ENCODE peak calls at places on chromosomes 2 and 18, in five cellular contexts. One of them, this sample, is unnamed.
A peak's percentile ranks its signal among the peaks of the same experiment; 100 is the strongest.

GRCh38 chr2:112959109-112959591 is 18.7 kb upstream of the IL36G start:
- DNase-seq in Panc1: no peak
- DNase-seq in A549: no peak
- DNase-seq in AG04450: no peak
- DNase-seq in AG09309: no peak
- DNase-seq in this sample: no peak

GRCh38 chr2:220034356-220035121 is 407.1 kb downstream of the SLC4A3 start:
- DNase-seq in AG09309: peak; percentile 18
- DNase-seq in A549: no peak
- DNase-seq in AG04450: peak; percentile 50
- DNase-seq in Panc1: no peak
- DNase-seq in this sample: no peak

GRCh38 chr2:180472133-180472532 is 465.0 kb upstream of the CWC22 start:
- DNase-seq in AG09309: peak; percentile 39
- DNase-seq in AG04450: peak; percentile 21
- DNase-seq in A549: no peak
- DNase-seq in Panc1: no peak
- DNase-seq in this sample: no peak

GRCh38 chr2:228377533-228377932 is 196.0 kb upstream of the SPHKAP start:
- DNase-seq in AG09309: no peak
- DNase-seq in Panc1: no peak
- DNase-seq in AG04450: no peak
- DNase-seq in A549: no peak
- DNase-seq in this sample: no peak

GRCh38 chr2:95026471-95027368 is 1.2 kb downstream of the MAL start:
- DNase-seq in AG09309: no peak
- DNase-seq in Panc1: no peak
- DNase-seq in AG04450: no peak
- DNase-seq in A549: no peak
- DNase-seq in this sample: no peak

GRCh38 chr18:64208531-64208930 is 59.6 kb upstream of the LINC00305 start:
- DNase-seq in AG09309: no peak
- DNase-seq in A549: no peak
- DNase-seq in Panc1: no peak
- DNase-seq in AG04450: no peak
- DNase-seq in this sample: no peak

GRCh38 chr18:61466736-61467135 is 133.5 kb downstream of the CDH20 start:
- DNase-seq in AG09309: no peak
- DNase-seq in A549: no peak
- DNase-seq in AG04450: no peak
- DNase-seq in Panc1: no peak
- DNase-seq in this sample: no peak

GRCh38 chr2:165827921-165828276 is 33.9 kb upstream of the GALNT3 start:
- DNase-seq in A549: no peak
- DNase-seq in Panc1: no peak
- DNase-seq in AG09309: no peak
- DNase-seq in AG04450: no peak
- DNase-seq in this sample: no peak

GRCh38 chr2:2014251-2014761 is 270.0 kb upstream of the PXDN start:
- DNase-seq in AG04450: no peak
- DNase-seq in A549: no peak
- DNase-seq in Panc1: no peak
- DNase-seq in AG09309: peak; percentile 16
- DNase-seq in this sample: no peak

GRCh38 chr2:19312949-19313348 is 45.5 kb downstream of the OSR1 start:
- DNase-seq in Panc1: peak; percentile 5
- DNase-seq in A549: peak; percentile 10
- DNase-seq in AG09309: no peak
- DNase-seq in AG04450: peak; percentile 4
- DNase-seq in this sample: no peak
- TF ChIP-seq CTCF in Panc1: peak; percentile 36
- TF ChIP-seq CTCF in A549: no peak
- TF ChIP-seq CTCF in AG09309: peak; percentile 64
- TF ChIP-seq CTCF in AG04450: peak; percentile 56
- TF ChIP-seq CTCF in this sample: peak; percentile 9

DNA sequence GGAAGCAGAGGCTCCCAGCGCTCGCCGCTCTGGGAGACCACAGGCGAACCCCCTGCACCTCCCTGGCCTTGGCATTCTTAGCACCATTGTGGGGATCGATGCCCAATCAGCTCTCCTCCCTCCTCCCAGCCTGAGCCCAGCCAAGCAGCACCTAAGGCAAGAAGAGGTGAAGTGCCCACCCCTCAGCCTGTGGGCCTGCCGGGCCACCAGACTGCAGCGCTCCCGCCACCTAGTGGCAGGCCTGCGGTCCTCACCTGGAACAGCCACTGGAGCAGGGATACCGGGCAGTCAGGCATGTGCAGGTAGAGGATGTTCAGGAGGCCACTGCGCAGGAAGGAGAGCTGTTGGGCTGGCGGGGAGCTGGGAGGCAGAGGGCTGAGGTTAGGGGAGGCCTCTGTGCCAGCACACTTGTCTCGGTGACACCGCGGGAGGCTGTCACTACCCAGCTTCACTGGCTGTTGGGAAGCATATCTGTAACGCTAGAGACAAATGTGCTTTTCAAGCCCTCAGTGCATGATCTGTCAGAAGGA is 35.2 kb downstream of the FAM178B start:
- DNase-seq in AG09309: no peak
- DNase-seq in A549: peak; percentile 76
- DNase-seq in Panc1: peak; percentile 27
- DNase-seq in AG04450: no peak
- DNase-seq in this sample: peak; percentile 96
- TF ChIP-seq CTCF in AG09309: peak; percentile 94
- TF ChIP-seq CTCF in A549: peak; percentile 81
- TF ChIP-seq CTCF in Panc1: peak; percentile 98
- TF ChIP-seq CTCF in AG04450: peak; percentile 83
- TF ChIP-seq CTCF in this sample: peak; percentile 96

DNA sequence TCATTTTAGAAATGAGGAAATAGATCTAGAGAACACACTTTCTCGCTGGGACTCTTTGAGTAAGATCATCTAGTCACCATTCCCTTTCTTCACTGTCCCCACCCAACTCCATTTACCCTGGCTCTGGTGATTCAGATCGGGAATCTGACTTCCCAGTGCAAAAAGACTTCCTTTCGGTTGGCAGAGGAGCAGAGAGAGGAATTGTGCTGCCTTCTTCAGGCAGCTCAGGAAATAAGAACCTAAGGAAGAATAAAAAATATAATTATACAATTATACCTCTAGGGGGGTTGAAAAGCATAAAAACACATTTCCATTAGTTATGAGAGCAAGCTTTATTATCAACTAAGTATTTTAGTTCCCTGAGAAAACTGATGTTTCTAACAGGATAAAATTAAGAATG is 9.3 kb upstream of the MPP4 start:
- DNase-seq in A549: no peak
- DNase-seq in AG04450: peak; percentile 20
- DNase-seq in Panc1: no peak
- DNase-seq in AG09309: peak; percentile 51
- DNase-seq in this sample: no peak
- TF ChIP-seq CTCF in A549: peak; percentile 19
- TF ChIP-seq CTCF in AG04450: peak; percentile 53
- TF ChIP-seq CTCF in Panc1: peak; percentile 22
- TF ChIP-seq CTCF in AG09309: peak; percentile 65
- TF ChIP-seq CTCF in this sample: peak; percentile 37

GRCh38 chr2:146632707-146633106 is 1212.1 kb upstream of the ACVR2A start:
- DNase-seq in A549: no peak
- DNase-seq in AG09309: no peak
- DNase-seq in Panc1: no peak
- DNase-seq in AG04450: no peak
- DNase-seq in this sample: no peak
- TF ChIP-seq CTCF in A549: no peak
- TF ChIP-seq CTCF in AG09309: no peak
- TF ChIP-seq CTCF in Panc1: no peak
- TF ChIP-seq CTCF in AG04450: no peak
- TF ChIP-seq CTCF in this sample: no peak

GRCh38 chr2:38522754-38523349 is 79.9 kb downstream of the HNRNPLL start:
- DNase-seq in AG09309: no peak
- DNase-seq in Panc1: no peak
- DNase-seq in AG04450: no peak
- DNase-seq in A549: no peak
- DNase-seq in this sample: no peak

GRCh38 chr2:38521835-38522234 is 80.9 kb downstream of the HNRNPLL start:
- DNase-seq in AG04450: no peak
- DNase-seq in AG09309: no peak
- DNase-seq in Panc1: no peak
- DNase-seq in A549: no peak
- DNase-seq in this sample: no peak

GRCh38 chr2:38524580-38524979 is 78.1 kb downstream of the HNRNPLL start:
- DNase-seq in AG04450: no peak
- DNase-seq in A549: no peak
- DNase-seq in Panc1: no peak
- DNase-seq in AG09309: no peak
- DNase-seq in this sample: no peak

GRCh38 chr2:38526195-38526594 is 76.5 kb downstream of the HNRNPLL start:
- DNase-seq in A549: no peak
- DNase-seq in Panc1: no peak
- DNase-seq in AG04450: no peak
- DNase-seq in AG09309: peak; percentile 70
- DNase-seq in this sample: no peak

GRCh38 chr2:38523728-38524437 is 78.8 kb downstream of the HNRNPLL start:
- DNase-seq in AG09309: no peak
- DNase-seq in Panc1: no peak
- DNase-seq in AG04450: no peak
- DNase-seq in A549: peak; percentile 48
- DNase-seq in this sample: no peak
- TF ChIP-seq CTCF in AG09309: no peak
- TF ChIP-seq CTCF in Panc1: peak; percentile 67
- TF ChIP-seq CTCF in AG04450: peak; percentile 26
- TF ChIP-seq CTCF in A549: peak; percentile 42
- TF ChIP-seq CTCF in this sample: peak; percentile 15